ENCODE peak calls at places on chromosomes 13 and 19, in four cellular contexts. D is KBM-7, R is mucosa of descending colon, N is NCI-H1694 treated with DMSO at 0.1 percent for 48 hours. T is an unnamed sample.
A peak's percentile ranks its signal among the peaks of the same experiment; 100 is the strongest.

GRCh38 chr13:70362820-70363219 is 254.6 kb upstream of the KLHL1 start:
- DNase-seq in D (no peak), R (no peak), N (no peak), T (no peak)

GRCh38 chr19:1935484-1936208 is 5.3 kb upstream of the CSNK1G2 start:
- DNase-seq in D (peak; percentile 54), R (no peak), N (no peak), T (no peak)

GRCh38 chr13:73421310-73421912 is 362.6 kb downstream of the KLF5 start:
- DNase-seq in D (no peak), R (no peak), N (no peak), T (no peak)

GRCh38 chr13:20136781-20137703 is 23.8 kb downstream of the GJA3 start:
- DNase-seq in D (no peak), R (peak; percentile 80), N (no peak), T (no peak)

GRCh38 chr19:37983153-37983552 is 76.1 kb downstream of the SIPA1L3 start:
- DNase-seq in D (no peak), R (no peak), N (no peak), T (no peak)

GRCh38 chr19:37087110-37087509 is 8.9 kb downstream of the ZNF420 start:
- DNase-seq in D (no peak), R (no peak), N (no peak), T (no peak)

GRCh38 chr19:18058208-18059009 is 28.3 kb downstream of the IL12RB1 start:
- DNase-seq in D (peak; percentile 92), R (peak; percentile 87), N (peak; percentile 71), T (peak; percentile 81)

GRCh38 chr19:57552432-57552831 is 7.2 kb downstream of the ZNF550 start:
- DNase-seq in D (no peak), R (no peak), N (no peak), T (no peak)

GRCh38 chr19:49255674-49256073 is 69.3 kb downstream of the SLC6A16 start:
- DNase-seq in D (no peak), R (no peak), N (no peak), T (no peak)

GRCh38 chr13:112619730-112620639 is 32.0 kb upstream of the TUBGCP3 start:
- DNase-seq in D (no peak), R (no peak), N (no peak), T (no peak)

GRCh38 chr13:23965346-23965745 is 68.0 kb upstream of the C1QTNF9B start:
- DNase-seq in D (no peak), R (no peak), N (no peak), T (no peak)

GRCh38 chr13:34153428-34154180 is 335.7 kb downstream of the RFC3 start:
- DNase-seq in D (peak; percentile 23), R (no peak), N (no peak), T (no peak)

GRCh38 chr13:48431987-48432615 is 19.2 kb upstream of the LPAR6 start:
- DNase-seq in D (no peak), R (no peak), N (no peak), T (no peak)

T was measured in GM18507.